ENCODE peak calls at places on chromosomes 11 and 22, in six cellular contexts. A, R, N, T, U and H are unnamed samples.

GRCh38 chr11:31793264-31793663 is 17.9 kb downstream of the PAX6 start:
- DNase-seq in A (no peak), R (no peak), N (no peak), T (no peak), U (no peak), H (no peak)

GRCh38 chr11:7306900-7307299 is 55.2 kb downstream of the SYT9 start:
- DNase-seq in A (no peak), R (no peak), N (no peak), T (no peak), U (no peak), H (no peak)

GRCh38 chr11:102447941-102448868 is 4.4 kb downstream of the TMEM123 start:
- DNase-seq in A (no peak), R (no peak), N (no peak), T (no peak), U (no peak), H (no peak)

GRCh38 chr22:20087319-20088262 is 7.5 kb downstream of the DGCR8 start:
- DNase-seq in A (no peak), R (no peak), N (no peak), T (no peak), U (no peak), H (no peak)

GRCh38 chr22:24894998-24895397 is 51.5 kb downstream of the LHFPL7 start:
- DNase-seq in A (peak; percentile 39), R (no peak), N (no peak), T (peak; percentile 79), U (peak; percentile 87), H (no peak)

GRCh38 chr11:59678813-59679165 is 10.0 kb upstream of the PATL1 start:
- DNase-seq in A (no peak), R (no peak), N (no peak), T (no peak), U (no peak), H (no peak)

GRCh38 chr11:102771351-102771750 is 9.1 kb downstream of the MMP10 start:
- DNase-seq in A (no peak), R (no peak), N (no peak), T (no peak), U (no peak), H (no peak)

GRCh38 chr11:20931029-20931428 is 261.6 kb downstream of the NELL1 start:
- DNase-seq in A (no peak), R (no peak), N (no peak), T (no peak), U (no peak), H (no peak)

GRCh38 chr11:69903206-69903605 is 84.0 kb upstream of the FGF3 start:
- DNase-seq in A (no peak), R (no peak), N (no peak), T (no peak), U (no peak), H (no peak)

GRCh38 chr11:46868912-46869311 is 22.8 kb upstream of the CKAP5 start:
- DNase-seq in A (no peak), R (no peak), N (no peak), T (no peak), U (no peak), H (no peak)

GRCh38 chr11:130146797-130147196 is 12.8 kb upstream of the ST14 start:
- DNase-seq in A (no peak), R (no peak), N (no peak), T (peak; percentile 67), U (no peak), H (no peak)

GRCh38 chr22:50145741-50146439 is 24.6 kb upstream of the PANX2 start:
- DNase-seq in A (no peak), R (no peak), N (no peak), T (no peak), U (no peak), H (no peak)

GRCh38 chr22:40855960-40856512 is 403 bp downstream of the ST13 start:
- DNase-seq in A (peak; percentile 39), R (peak; percentile 2), N (no peak), T (no peak), U (peak; percentile 28), H (peak; percentile 23)

GRCh38 chr22:43152001-43152354 is 619 bp downstream of the TSPO start:
- DNase-seq in A (peak; percentile 34), R (no peak), N (no peak), T (no peak), U (no peak), H (no peak)

GRCh38 chr11:35236667-35237003 is 97.7 kb downstream of the CD44 start:
- DNase-seq in A (no peak), R (no peak), N (no peak), T (no peak), U (no peak), H (no peak)

GRCh38 chr11:45048870-45049825 is 97.3 kb upstream of the PRDM11 start:
- DNase-seq in A (no peak), R (no peak), N (no peak), T (no peak), U (peak; percentile 89), H (no peak)

GRCh38 chr11:35167451-35167954 is 28.5 kb downstream of the CD44 start:
- DNase-seq in A (no peak), R (no peak), N (no peak), T (no peak), U (peak; percentile 86), H (no peak)

GRCh38 chr22:40177738-40178416 is at the start of gene TNRC6B:
- DNase-seq in A (peak; percentile 97), R (peak; percentile 50), N (peak; percentile 61), T (peak; percentile 72), U (peak; percentile 98), H (peak; percentile 78)

GRCh38 chr22:40463727-40464126 is 93.3 kb downstream of the SGSM3 start:
- DNase-seq in A (no peak), R (peak; percentile 12), N (no peak), T (no peak), U (no peak), H (peak; percentile 39)

GRCh38 chr11:116507016-116507415 is 265.8 kb downstream of the BUD13 start:
- DNase-seq in A (no peak), R (no peak), N (no peak), T (no peak), U (no peak), H (no peak)

GRCh38 chr11:128927683-128928336 is 14.9 kb downstream of the TP53AIP1 start:
- DNase-seq in A (no peak), R (no peak), N (no peak), T (no peak), U (no peak), H (no peak)

GRCh38 chr11:4643084-4643483 is 698 bp upstream of the OR51E1 start:
- DNase-seq in A (no peak), R (no peak), N (no peak), T (no peak), U (no peak), H (no peak)

GRCh38 chr22:38315801-38316339 is 1.4 kb downstream of the CSNK1E start:
- DNase-seq in A (no peak), R (no peak), N (peak; percentile 49), T (no peak), U (peak; percentile 32), H (no peak)

GRCh38 chr22:50562523-50563409 is at the start of gene SYCE3:
- DNase-seq in A (peak; percentile 91), R (peak; percentile 95), N (peak; percentile 98), T (peak; percentile 99), U (peak; percentile 81), H (peak; percentile 98)

GRCh38 chr22:47976219-47976618 is 1213.8 kb downstream of the TBC1D22A start:
- DNase-seq in A (no peak), R (no peak), N (no peak), T (no peak), U (no peak), H (no peak)

GRCh38 chr11:5989203-5989602 is 2.4 kb upstream of the OR52L1 start:
- DNase-seq in A (no peak), R (no peak), N (no peak), T (no peak), U (no peak), H (no peak)

GRCh38 chr11:5986885-5987284 is at the start of gene OR52L1:
- DNase-seq in A (no peak), R (no peak), N (no peak), T (no peak), U (no peak), H (no peak)

GRCh38 chr11:5983443-5983842 is 3.3 kb downstream of the OR52L1 start:
- DNase-seq in A (no peak), R (no peak), N (no peak), T (no peak), U (no peak), H (no peak)
- TF ChIP-seq CTCF in A (no peak), R (no peak), N (no peak), T (no peak), U (peak; percentile 9), H (no peak)

GRCh38 chr11:122754553-122755322 is 83.6 kb upstream of the CRTAM start:
- DNase-seq in A (no peak), R (peak; percentile 27), N (no peak), T (no peak), U (no peak), H (peak; percentile 58)
- TF ChIP-seq CTCF in A (peak; percentile 5), R (peak; percentile 69), N (peak; percentile 12), T (no peak), U (peak; percentile 44), H (peak; percentile 51)

DNA sequence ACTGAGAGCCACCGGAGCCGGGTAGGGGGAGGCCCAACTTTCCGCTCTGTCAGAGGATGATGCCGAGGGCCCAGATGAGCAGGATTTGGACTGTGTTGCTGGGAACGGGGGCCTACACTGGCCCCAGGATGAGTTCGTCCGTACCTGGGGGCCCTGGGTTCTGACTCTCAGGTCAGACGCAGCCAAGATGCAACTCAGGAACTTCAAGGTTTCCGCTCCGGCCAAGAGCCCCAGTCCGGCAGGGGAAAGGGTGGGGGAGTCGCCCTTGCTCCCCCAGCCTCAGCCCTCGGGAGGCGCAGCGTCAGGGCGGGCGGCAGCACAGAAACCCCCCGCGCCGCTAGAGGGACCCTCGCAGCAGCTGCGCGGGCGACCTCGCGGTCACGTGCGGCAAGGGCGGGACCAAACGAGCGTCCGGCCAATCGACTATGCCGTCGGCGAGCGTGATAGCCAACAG is 241 bp upstream of the ARL2 start:
- DNase-seq in A (peak; percentile 74), R (peak; percentile 73), N (peak; percentile 95), T (peak; percentile 85), U (peak; percentile 87), H (peak; percentile 95)
- TF ChIP-seq CTCF in A (no peak), R (peak; percentile 74), N (peak; percentile 73), T (no peak), U (peak; percentile 40), H (peak; percentile 85)

DNA sequence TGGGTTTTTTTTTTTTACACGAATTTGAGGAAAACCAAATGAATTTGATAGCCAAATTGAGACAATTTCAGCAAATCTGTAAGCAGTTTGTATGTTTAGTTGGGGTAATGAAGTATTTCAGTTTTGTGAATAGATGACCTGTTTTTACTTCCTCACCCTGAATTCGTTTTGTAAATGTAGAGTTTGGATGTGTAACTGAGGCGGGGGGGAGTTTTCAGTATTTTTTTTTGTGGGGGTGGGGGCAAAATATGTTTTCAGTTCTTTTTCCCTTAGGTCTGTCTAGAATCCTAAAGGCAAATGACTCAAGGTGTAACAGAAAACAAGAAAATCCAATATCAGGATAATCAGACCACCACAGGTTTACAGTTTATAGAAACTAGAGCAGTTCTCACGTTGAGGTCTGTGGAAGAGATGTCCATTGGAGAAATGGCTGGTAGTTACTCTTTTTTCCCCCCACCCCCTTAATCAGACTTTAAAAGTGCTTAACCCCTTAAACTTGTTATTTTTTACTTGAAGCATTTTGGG is 2.2 kb downstream of the MALAT1 start:
- DNase-seq in A (no peak), R (no peak), N (no peak), T (no peak), U (no peak), H (no peak)
- TF ChIP-seq CTCF in A (no peak), R (no peak), N (no peak), T (no peak), U (no peak), H (no peak)

GRCh38 chr11:15192007-15192556 is 77.4 kb downstream of the INSC start:
- DNase-seq in A (no peak), R (no peak), N (no peak), T (no peak), U (no peak), H (no peak)
- TF ChIP-seq CTCF in A (no peak), R (no peak), N (no peak), T (no peak), U (no peak), H (no peak)